ENCODE peak calls at places on chromosome 3, in nine cellular contexts. Z, O, G, R, U, V, X, M and B are unnamed samples.

GRCh38 chr3:99699841-99700240 is 61.4 kb downstream of the COL8A1 start:
- DNase-seq in V (no peak), G (no peak), M (no peak), X (no peak), Z (no peak), R (no peak), O (no peak), U (no peak), B (no peak)

GRCh38 chr3:32909999-32910398 is 41.4 kb upstream of the CCR4 start:
- DNase-seq in V (no peak), X (no peak), Z (no peak), U (no peak), O (no peak), M (no peak), R (no peak), G (no peak), B (no peak)

GRCh38 chr3:22228705-22229104 is 477.7 kb upstream of the ZNF385D start:
- DNase-seq in G (no peak), O (no peak), M (no peak), X (no peak), R (no peak), V (no peak), U (no peak), Z (no peak), B (no peak)

GRCh38 chr3:185582871-185583270 is 3.2 kb upstream of the SENP2 start:
- DNase-seq in Z (no peak), X (no peak), M (no peak), U (no peak), V (no peak), R (no peak), G (no peak), O (peak; percentile 48), B (no peak)

GRCh38 chr3:33385423-33385822 is 54.8 kb downstream of the UBP1 start:
- DNase-seq in V (no peak), M (no peak), R (no peak), U (no peak), X (no peak), G (no peak), Z (no peak), O (peak; percentile 89), B (no peak)

GRCh38 chr3:50370594-50370993 is 11.3 kb upstream of the TMEM115 start:
- DNase-seq in R (no peak), V (no peak), G (no peak), M (no peak), X (no peak), Z (peak; percentile 78), U (no peak), O (peak; percentile 73), B (no peak)

GRCh38 chr3:140499114-140499757 is 178.6 kb upstream of the TRIM42 start:
- DNase-seq in G (no peak), V (no peak), Z (peak; percentile 19), O (peak; percentile 7), M (no peak), X (no peak), R (no peak), U (no peak), B (no peak)

GRCh38 chr3:80391573-80391972 is 623.8 kb upstream of the ROBO1 start:
- DNase-seq in O (no peak), U (no peak), Z (no peak), V (no peak), M (no peak), G (no peak), R (no peak), X (no peak), B (no peak)

GRCh38 chr3:12004741-12005513 is 739 bp downstream of the SYN2 start:
- DNase-seq in O (no peak), M (no peak), U (no peak), Z (peak; percentile 80), X (no peak), V (peak; percentile 34), R (no peak), G (no peak), B (no peak)

GRCh38 chr3:114418724-114419543 is 125.1 kb downstream of the TIGIT start:
- DNase-seq in U (no peak), O (peak; percentile 43), V (no peak), R (no peak), G (peak; percentile 33), X (no peak), M (no peak), Z (peak; percentile 48), B (no peak)

GRCh38 chr3:159458010-159458409 is 530.6 kb upstream of the IL12A start:
- DNase-seq in M (no peak), G (no peak), U (no peak), Z (no peak), R (no peak), O (no peak), X (no peak), V (no peak), B (no peak)

GRCh38 chr3:56702487-56703315 is 19.6 kb upstream of the TASOR start:
- DNase-seq in V (no peak), M (no peak), U (peak; percentile 31), O (peak; percentile 61), G (peak; percentile 24), X (peak; percentile 37), R (no peak), Z (peak; percentile 57), B (no peak)

GRCh38 chr3:196174652-196175051 is 36.5 kb downstream of the ZDHHC19 start:
- DNase-seq in O (no peak), R (no peak), U (no peak), G (no peak), Z (no peak), M (no peak), X (no peak), V (no peak), B (no peak)

GRCh38 chr3:117146571-117146970 is 437.0 kb downstream of the TUSC7 start:
- DNase-seq in O (no peak), V (no peak), X (no peak), Z (no peak), U (no peak), R (no peak), M (no peak), G (no peak), B (no peak)

GRCh38 chr3:124702950-124703349 is 27.3 kb upstream of the UMPS start:
- DNase-seq in Z (no peak), O (no peak), R (no peak), V (no peak), U (no peak), G (no peak), X (no peak), M (no peak), B (no peak)

GRCh38 chr3:67000006-67000405 is 1.9 kb downstream of the KBTBD8 start:
- DNase-seq in O (peak; percentile 53), R (no peak), M (no peak), G (no peak), X (no peak), V (no peak), Z (no peak), U (no peak), B (no peak)

GRCh38 chr3:64459711-64460110 is 228.1 kb downstream of the ADAMTS9 start:
- DNase-seq in G (no peak), R (no peak), U (no peak), M (no peak), X (no peak), O (no peak), V (no peak), Z (no peak), B (no peak)

GRCh38 chr3:64460877-64461276 is 226.9 kb downstream of the ADAMTS9 start:
- DNase-seq in G (no peak), R (no peak), X (no peak), O (no peak), V (no peak), U (no peak), M (no peak), Z (no peak), B (no peak)

GRCh38 chr3:64464955-64465354 is 222.8 kb downstream of the ADAMTS9 start:
- DNase-seq in Z (no peak), O (no peak), G (no peak), M (no peak), V (no peak), X (no peak), R (no peak), U (no peak), B (no peak)

GRCh38 chr3:64463981-64464380 is 223.8 kb downstream of the ADAMTS9 start:
- DNase-seq in M (no peak), U (no peak), Z (no peak), R (no peak), V (no peak), G (no peak), O (no peak), X (no peak), B (no peak)

GRCh38 chr3:64462203-64463120 is 225.3 kb downstream of the ADAMTS9 start:
- DNase-seq in U (no peak), V (no peak), M (no peak), R (no peak), G (no peak), O (no peak), X (no peak), Z (no peak), B (no peak)
- H3K27ac ChIP-seq in U (no peak overlapping the region), V (peak overlapping the region; percentile 1), M (no peak overlapping the region), R (no peak overlapping the region), G (no peak overlapping the region), O (no peak overlapping the region), X (no peak overlapping the region), Z (no peak overlapping the region), B (no peak overlapping the region)

DNA sequence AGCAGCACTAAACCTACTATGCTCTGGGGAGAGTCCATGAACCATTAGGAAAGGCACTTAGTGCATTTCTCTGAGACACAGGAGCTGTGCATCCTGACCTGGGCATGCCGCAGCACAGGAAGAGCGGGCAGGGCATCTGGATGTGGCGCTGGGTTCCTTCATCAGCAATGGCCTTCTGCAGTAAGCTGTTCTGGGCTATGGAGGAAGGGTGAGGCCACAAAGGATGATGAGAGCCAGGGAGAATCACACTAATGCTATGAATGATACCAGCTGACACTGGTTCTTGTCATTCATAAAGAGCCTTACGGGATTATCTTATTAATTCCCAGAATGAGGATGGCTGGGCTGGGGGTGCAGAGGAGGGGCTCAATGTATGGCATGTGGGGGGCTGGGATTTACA is 12.7 kb upstream of the SCN10A start:
- DNase-seq in R (no peak), O (no peak), V (no peak), Z (peak; percentile 36), X (no peak), M (no peak), G (no peak), U (no peak), B (no peak)
- TF ChIP-seq EP300 in R (no peak), O (no peak), V (no peak), Z (no peak), X (no peak), M (no peak), G (no peak), U (no peak), B (no peak)

GRCh38 chr3:48306290-48306689 is 27.2 kb downstream of the SPINK8 start:
- DNase-seq in G (no peak), R (no peak), Z (no peak), O (no peak), M (no peak), U (no peak), X (no peak), V (no peak), B (no peak)
- H3K27ac ChIP-seq in G (no peak overlapping the region), R (no peak overlapping the region), Z (no peak overlapping the region), O (no peak overlapping the region), M (no peak overlapping the region), U (no peak overlapping the region), X (no peak overlapping the region), V (no peak overlapping the region), B (no peak overlapping the region)

DNA sequence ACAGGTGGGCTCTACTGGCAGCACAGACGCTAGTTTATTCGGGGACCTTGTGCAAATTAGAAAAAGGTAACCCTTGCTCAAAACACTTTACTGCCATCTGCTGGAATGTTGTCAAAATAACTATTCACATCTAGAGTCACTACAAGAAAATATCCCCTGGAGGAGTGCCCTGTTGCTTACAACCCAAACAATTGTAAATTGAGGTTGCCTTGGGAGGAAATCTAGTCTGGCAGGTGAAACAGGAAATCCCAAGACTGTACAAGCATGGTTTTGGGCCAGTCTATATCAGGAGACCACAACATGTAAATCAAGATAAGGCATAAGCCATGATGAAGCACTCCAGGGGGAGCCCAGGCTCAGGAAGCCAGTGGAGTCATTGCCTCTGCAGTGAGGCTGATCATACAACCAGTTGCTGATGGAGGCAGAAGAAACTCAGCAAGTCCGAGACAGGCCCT is 136.8 kb upstream of the ACP3 start:
- DNase-seq in X (no peak), R (no peak), M (no peak), O (peak; percentile 20), Z (peak; percentile 42), U (no peak), G (peak; percentile 29), V (no peak), B (no peak)
- TF ChIP-seq EP300 in X (no peak), R (no peak), M (no peak), O (no peak), Z (no peak), U (no peak), G (no peak), V (no peak), B (no peak)